ENCODE peak calls at places on chromosomes 5 and 9, in seven cellular contexts. C is stimulated activated CD8-positive, alpha-beta memory T cell treated with anti-CD3 and anti-CD28 coated beads, Interleukin-4, amount 100 ng/mL, for 24 hours; O is NCI-H187; P is sigmoid colon; R is AG04450; V is T follicular helper cell; Y is cardiac muscle cell. T is an unnamed sample.

GRCh38 chr5:129915415-129915814 is 11.2 kb downstream of the CHSY3 start:
- DNase-seq in Y (no peak), P (no peak), O (no peak), C (no peak), V (no peak), R (no peak), T (no peak)

GRCh38 chr5:132684922-132685720 is 11.3 kb downstream of the IL4 start:
- DNase-seq in P (no peak), R (no peak), Y (no peak), V (no peak), C (no peak), O (no peak), T (no peak)

GRCh38 chr9:4691794-4692193 is 12.4 kb downstream of the CDC37L1 start:
- DNase-seq in C (no peak), P (no peak), R (no peak), V (no peak), O (no peak), Y (no peak), T (peak)

GRCh38 chr9:133733074-133733408 is 5.1 kb downstream of the SARDH start:
- DNase-seq in C (no peak), P (peak), V (no peak), Y (no peak), O (no peak), R (no peak), T (no peak)

GRCh38 chr5:157280927-157281326 is 15.0 kb downstream of the CYFIP2 start:
- DNase-seq in C (no peak), R (no peak), O (no peak), P (no peak), V (no peak), Y (no peak), T (peak)

GRCh38 chr9:113223963-113224362 is 2.6 kb downstream of the SLC31A1 start:
- DNase-seq in O (no peak), Y (no peak), V (no peak), R (peak), C (no peak), P (no peak), T (no peak)

GRCh38 chr9:13726746-13727145 is 447.3 kb upstream of the MPDZ start:
- DNase-seq in P (no peak), O (no peak), R (no peak), V (no peak), Y (no peak), C (no peak), T (no peak)

GRCh38 chr5:56328753-56329560 is 95.8 kb upstream of the ANKRD55 start:
- DNase-seq in C (no peak), P (no peak), Y (no peak), O (no peak), R (no peak), V (peak), T (no peak)

GRCh38 chr5:10228288-10228687 is 21.4 kb downstream of the ATPSCKMT start:
- DNase-seq in P (no peak), Y (no peak), V (no peak), C (no peak), R (no peak), O (no peak), T (no peak)

GRCh38 chr5:78984020-78984610 is 995 bp downstream of the ARSB start:
- DNase-seq in P (no peak), Y (no peak), O (no peak), R (no peak), C (no peak), V (no peak), T (no peak)

GRCh38 chr5:31983851-31984250 is 190.3 kb downstream of the GOLPH3 start:
- DNase-seq in R (no peak), C (no peak), O (no peak), V (no peak), Y (peak), P (no peak), T (peak)

GRCh38 chr9:34179528-34180138 is 790 bp downstream of the UBAP1 start:
- DNase-seq in Y (no peak), P (peak), O (no peak), V (no peak), R (no peak), C (no peak), T (peak)

GRCh38 chr9:73807956-73808355 is 656.3 kb downstream of the ANXA1 start:
- DNase-seq in O (no peak), C (no peak), P (no peak), Y (no peak), V (no peak), R (no peak), T (peak)

GRCh38 chr5:61229416-61229815 is 67.1 kb upstream of the SMIM15 start:
- DNase-seq in P (no peak), O (no peak), Y (no peak), V (no peak), C (no peak), R (no peak), T (no peak)

GRCh38 chr5:168227973-168228615 is 63.4 kb upstream of the WWC1 start:
- DNase-seq in C (no peak), V (no peak), Y (no peak), O (no peak), P (no peak), R (no peak), T (peak)

GRCh38 chr9:126051446-126052130 is 275.0 kb upstream of the MVB12B start:
- DNase-seq in R (no peak), C (no peak), Y (no peak), V (no peak), P (peak), O (no peak), T (no peak)

GRCh38 chr9:133163559-133164208 is at the start of gene GBGT1:
- DNase-seq in C (no peak), O (no peak), V (no peak), P (peak), R (no peak), Y (peak), T (no peak)

GRCh38 chr9:37061763-37062162 is 27.7 kb upstream of the PAX5 start:
- DNase-seq in C (no peak), R (no peak), V (no peak), O (no peak), Y (no peak), P (no peak), T (peak)

GRCh38 chr5:138936-139335 is 47.0 kb downstream of the PLEKHG4B start:
- DNase-seq in P (no peak), C (no peak), V (no peak), O (no peak), R (no peak), Y (no peak), T (no peak)

GRCh38 chr5:36150676-36151433 is 832 bp downstream of the LMBRD2 start:
- DNase-seq in C (peak), V (no peak), Y (peak), O (peak), R (no peak), P (no peak), T (peak)

GRCh38 chr9:78004478-78005229 is 27.0 kb downstream of the GNAQ start:
- DNase-seq in C (no peak), V (no peak), R (no peak), O (no peak), P (no peak), Y (no peak), T (no peak)

GRCh38 chr5:154260224-154260859 is 69.8 kb downstream of the GALNT10 start:
- DNase-seq in Y (no peak), C (no peak), V (no peak), R (no peak), O (no peak), P (no peak), T (no peak)

GRCh38 chr9:121830441-121831140 is 179.2 kb downstream of the DAB2IP start:
- DNase-seq in P (peak), C (no peak), R (no peak), O (no peak), V (no peak), Y (no peak), T (no peak)

GRCh38 chr9:120522558-120522957 is 57.4 kb downstream of the CDK5RAP2 start:
- DNase-seq in P (no peak), Y (no peak), V (no peak), R (no peak), C (no peak), O (no peak), T (no peak)

GRCh38 chr9:81361311-81361710 is 328.0 kb downstream of the TLE1 start:
- DNase-seq in C (no peak), P (no peak), Y (no peak), O (no peak), R (no peak), V (no peak), T (no peak)

GRCh38 chr5:149948988-149949387 is 4.4 kb upstream of the PDE6A start:
- DNase-seq in V (no peak), Y (no peak), O (no peak), P (no peak), C (no peak), R (no peak), T (no peak)

GRCh38 chr5:139648205-139649081 is at the start of gene CXXC5:
- DNase-seq in V (peak), Y (peak), C (peak), P (peak), R (peak), O (peak), T (peak)

GRCh38 chr9:85723220-85723619 is 18.5 kb downstream of the AGTPBP1 start:
- DNase-seq in R (no peak), P (no peak), O (no peak), C (peak), Y (no peak), V (peak), T (no peak)

GRCh38 chr9:37425298-37425752 is 2.8 kb downstream of the GRHPR start:
- DNase-seq in Y (no peak), C (no peak), R (no peak), V (no peak), P (no peak), O (no peak), T (no peak)

GRCh38 chr5:77356740-77357139 is 135.4 kb downstream of the WDR41 start:
- DNase-seq in O (no peak), C (no peak), R (peak), V (no peak), P (no peak), Y (no peak), T (peak)

GRCh38 chr5:79070002-79070567 is 518 bp downstream of the BHMT2 start:
- DNase-seq in P (peak), O (no peak), V (no peak), R (no peak), Y (no peak), C (no peak), T (no peak)

GRCh38 chr9:88746029-88746743 is 211.2 kb downstream of the NXNL2 start:
- DNase-seq in P (peak), O (no peak), C (no peak), V (no peak), Y (no peak), R (peak), T (peak)

GRCh38 chr9:98415782-98416181 is 160.3 kb upstream of the TBC1D2 start:
- DNase-seq in P (no peak), C (no peak), V (no peak), O (no peak), R (no peak), Y (no peak), T (no peak)

GRCh38 chr9:35608221-35608620 is 3.2 kb downstream of the TESK1 start:
- DNase-seq in C (no peak), O (no peak), R (no peak), P (no peak), Y (no peak), V (no peak), T (no peak)

GRCh38 chr9:128062856-128063831 is 4.0 kb downstream of the NAIF1 start:
- DNase-seq in P (no peak), Y (no peak), C (no peak), R (no peak), V (no peak), O (no peak), T (no peak)

GRCh38 chr5:54942064-54942778 is 43.2 kb downstream of the ESM1 start:
- DNase-seq in Y (no peak), V (no peak), R (no peak), C (no peak), P (no peak), O (no peak), T (no peak)

GRCh38 chr5:179292681-179293080 is 52.6 kb downstream of the ADAMTS2 start:
- DNase-seq in R (no peak), V (no peak), Y (no peak), O (no peak), P (peak), C (no peak), T (no peak)

T was measured in skeletal muscle cell.